ENCODE peak calls at places on chromosomes 1 and 21, in four cellular contexts. One of them, this sample, is unnamed. For H3K9me3, the result is how much of the 10 kb centered on the place peaks cover.

GRCh38 chr1:205241366-205242030 is 13.8 kb downstream of the TMCC2 start:
- DNase-seq in ovary: no peak
- DNase-seq in heart left ventricle: no peak
- DNase-seq in adrenal gland: no peak
- DNase-seq in this sample: no peak

GRCh38 chr1:53552146-53552940 is 93.1 kb downstream of the DMRTB1 start:
- DNase-seq in ovary: peak
- DNase-seq in heart left ventricle: no peak
- DNase-seq in adrenal gland: no peak
- DNase-seq in this sample: no peak

GRCh38 chr1:54874079-54874830 is 12.7 kb downstream of the DHCR24 start:
- DNase-seq in ovary: no peak
- DNase-seq in heart left ventricle: no peak
- DNase-seq in adrenal gland: no peak
- DNase-seq in this sample: no peak

GRCh38 chr1:33460947-33461629 is 11.4 kb upstream of the ZSCAN20 start:
- DNase-seq in ovary: no peak
- DNase-seq in heart left ventricle: peak
- DNase-seq in adrenal gland: no peak
- DNase-seq in this sample: no peak

GRCh38 chr1:116002781-116003455 is 26.6 kb downstream of the SLC22A15 start:
- DNase-seq in ovary: no peak
- DNase-seq in heart left ventricle: no peak
- DNase-seq in adrenal gland: no peak
- DNase-seq in this sample: no peak

GRCh38 chr1:215082532-215083407 is at the start of gene KCNK2:
- DNase-seq in ovary: no peak
- DNase-seq in heart left ventricle: no peak
- DNase-seq in adrenal gland: peak
- DNase-seq in this sample: no peak

GRCh38 chr1:61980561-61980960 is 214.1 kb upstream of the L1TD1 start:
- DNase-seq in ovary: no peak
- DNase-seq in heart left ventricle: no peak
- DNase-seq in adrenal gland: no peak
- DNase-seq in this sample: no peak

GRCh38 chr1:82001345-82001744 is 200.6 kb downstream of the ADGRL2 start:
- DNase-seq in ovary: no peak
- DNase-seq in heart left ventricle: no peak
- DNase-seq in adrenal gland: no peak
- DNase-seq in this sample: no peak

GRCh38 chr1:204404629-204405028 is 7.0 kb downstream of the PPP1R15B start:
- DNase-seq in ovary: no peak
- DNase-seq in heart left ventricle: no peak
- DNase-seq in adrenal gland: no peak
- DNase-seq in this sample: no peak

GRCh38 chr1:52127181-52128175 is 14.4 kb upstream of the ZFYVE9 start:
- DNase-seq in ovary: peak
- DNase-seq in heart left ventricle: peak
- DNase-seq in adrenal gland: peak
- DNase-seq in this sample: no peak

GRCh38 chr1:17014671-17015567 is 3.2 kb upstream of the ATP13A2 start:
- DNase-seq in ovary: no peak
- DNase-seq in heart left ventricle: no peak
- DNase-seq in adrenal gland: no peak
- DNase-seq in this sample: no peak

GRCh38 chr1:169060010-169060722 is 46.3 kb upstream of the ATP1B1 start:
- DNase-seq in ovary: no peak
- DNase-seq in heart left ventricle: no peak
- DNase-seq in adrenal gland: no peak
- DNase-seq in this sample: no peak

GRCh38 chr1:220943319-220943718 is 64.1 kb downstream of the HLX start:
- DNase-seq in ovary: no peak
- DNase-seq in heart left ventricle: no peak
- DNase-seq in adrenal gland: no peak
- DNase-seq in this sample: no peak

GRCh38 chr1:27966402-27967105 is 6.8 kb downstream of the XKR8 start:
- DNase-seq in ovary: no peak
- DNase-seq in heart left ventricle: no peak
- DNase-seq in adrenal gland: no peak
- DNase-seq in this sample: no peak

GRCh38 chr1:171468120-171468790 is 17.1 kb upstream of the PRRC2C start:
- DNase-seq in ovary: no peak
- DNase-seq in heart left ventricle: no peak
- DNase-seq in adrenal gland: no peak
- DNase-seq in this sample: no peak

GRCh38 chr1:227945891-227946623 is 1.7 kb downstream of the WNT9A start:
- DNase-seq in ovary: peak
- DNase-seq in heart left ventricle: peak
- DNase-seq in adrenal gland: peak
- DNase-seq in this sample: no peak

GRCh38 chr1:203054184-203054583 is 27.9 kb downstream of the PPFIA4 start:
- DNase-seq in ovary: no peak
- DNase-seq in heart left ventricle: no peak
- DNase-seq in adrenal gland: no peak
- DNase-seq in this sample: no peak

GRCh38 chr1:27469334-27469733 is 20.6 kb downstream of the WASF2 start:
- DNase-seq in ovary: no peak
- DNase-seq in heart left ventricle: no peak
- DNase-seq in adrenal gland: no peak
- DNase-seq in this sample: no peak

GRCh38 chr1:172429324-172430127 is 9.0 kb downstream of the C1orf105 start:
- DNase-seq in ovary: peak
- DNase-seq in heart left ventricle: no peak
- DNase-seq in adrenal gland: no peak
- DNase-seq in this sample: peak

GRCh38 chr1:160862151-160863061 is at the start of gene CD244:
- DNase-seq in ovary: peak
- DNase-seq in heart left ventricle: peak
- DNase-seq in adrenal gland: no peak
- DNase-seq in this sample: no peak

GRCh38 chr1:66262233-66262632 is 271.7 kb upstream of the SGIP1 start:
- DNase-seq in ovary: no peak
- DNase-seq in heart left ventricle: no peak
- DNase-seq in adrenal gland: no peak
- DNase-seq in this sample: no peak

GRCh38 chr1:19273106-19273843 is 15.3 kb downstream of the AKR7A3 start:
- DNase-seq in ovary: no peak
- DNase-seq in heart left ventricle: no peak
- DNase-seq in adrenal gland: no peak
- DNase-seq in this sample: no peak

GRCh38 chr1:216614011-216614934 is 109.0 kb downstream of the ESRRG start:
- DNase-seq in ovary: no peak
- DNase-seq in heart left ventricle: no peak
- DNase-seq in adrenal gland: no peak
- DNase-seq in this sample: no peak

GRCh38 chr1:210568631-210569030 is 239.9 kb downstream of the HHAT start:
- DNase-seq in ovary: no peak
- DNase-seq in heart left ventricle: no peak
- DNase-seq in adrenal gland: no peak
- DNase-seq in this sample: no peak

GRCh38 chr1:119926553-119926952 is 30.2 kb upstream of the ADAM30 start:
- DNase-seq in ovary: no peak
- DNase-seq in heart left ventricle: no peak
- DNase-seq in adrenal gland: no peak
- DNase-seq in this sample: no peak

GRCh38 chr1:229209816-229210215 is 61.1 kb upstream of the RAB4A start:
- DNase-seq in ovary: peak
- DNase-seq in heart left ventricle: no peak
- DNase-seq in adrenal gland: no peak
- DNase-seq in this sample: no peak

GRCh38 chr21:26637346-26637745 is 64.3 kb upstream of the CYYR1 start:
- DNase-seq in ovary: no peak
- DNase-seq in heart left ventricle: no peak
- DNase-seq in adrenal gland: no peak
- DNase-seq in this sample: no peak

GRCh38 chr1:27630859-27631491 is 4.0 kb downstream of the FGR start:
- DNase-seq in ovary: peak
- DNase-seq in heart left ventricle: peak
- DNase-seq in adrenal gland: no peak
- DNase-seq in this sample: no peak

GRCh38 chr1:230715510-230715909 is 1.6 kb upstream of the AGT start:
- DNase-seq in ovary: no peak
- DNase-seq in heart left ventricle: no peak
- DNase-seq in adrenal gland: no peak
- DNase-seq in this sample: no peak
- TF ChIP-seq CTCF in ovary: no peak
- TF ChIP-seq CTCF in heart left ventricle: no peak
- TF ChIP-seq CTCF in adrenal gland: no peak
- TF ChIP-seq CTCF in this sample: no peak

GRCh38 chr21:10430007-10430406 is 91.4 kb upstream of the TPTE start:
- DNase-seq in ovary: no peak
- DNase-seq in heart left ventricle: no peak
- DNase-seq in adrenal gland: no peak
- DNase-seq in this sample: no peak

GRCh38 chr21:10425856-10426255 is 95.5 kb upstream of the TPTE start:
- DNase-seq in ovary: no peak
- DNase-seq in heart left ventricle: no peak
- DNase-seq in adrenal gland: no peak
- DNase-seq in this sample: no peak
- H3K9me3 ChIP-seq in ovary: under half
- H3K9me3 ChIP-seq in heart left ventricle: under half
- H3K9me3 ChIP-seq in adrenal gland: under half
- H3K9me3 ChIP-seq in this sample: under half

GRCh38 chr1:87089823-87090222 is 175.4 kb downstream of the HS2ST1 start:
- DNase-seq in ovary: no peak
- DNase-seq in heart left ventricle: no peak
- DNase-seq in adrenal gland: no peak
- DNase-seq in this sample: no peak
- TF ChIP-seq CTCF in ovary: no peak
- TF ChIP-seq CTCF in heart left ventricle: no peak
- TF ChIP-seq CTCF in adrenal gland: no peak
- TF ChIP-seq CTCF in this sample: no peak

DNA sequence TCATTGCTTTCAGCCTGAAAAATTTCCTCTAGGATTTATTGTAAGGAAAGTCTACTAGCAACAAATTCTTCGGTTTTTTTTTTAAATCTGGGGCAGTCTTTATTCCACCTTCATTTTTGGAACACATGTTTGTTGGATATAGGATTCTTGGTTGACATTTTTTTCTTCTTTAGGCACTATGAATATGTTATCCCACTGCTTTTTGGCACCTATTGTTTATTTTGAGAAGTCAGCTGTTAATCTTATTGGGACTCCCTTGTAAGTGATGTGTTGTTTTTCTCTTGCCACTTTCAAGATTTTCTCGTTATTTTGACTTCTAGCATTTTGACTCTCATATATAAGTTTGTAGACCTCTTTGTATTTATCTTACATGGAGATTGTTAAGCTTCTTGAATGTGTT is 99.3 kb downstream of the NPHS2 start:
- DNase-seq in ovary: no peak
- DNase-seq in heart left ventricle: no peak
- DNase-seq in adrenal gland: no peak
- DNase-seq in this sample: no peak
- H3K9me3 ChIP-seq in ovary: under half
- H3K9me3 ChIP-seq in heart left ventricle: half or more
- H3K9me3 ChIP-seq in adrenal gland: under half
- H3K9me3 ChIP-seq in this sample: under half

DNA sequence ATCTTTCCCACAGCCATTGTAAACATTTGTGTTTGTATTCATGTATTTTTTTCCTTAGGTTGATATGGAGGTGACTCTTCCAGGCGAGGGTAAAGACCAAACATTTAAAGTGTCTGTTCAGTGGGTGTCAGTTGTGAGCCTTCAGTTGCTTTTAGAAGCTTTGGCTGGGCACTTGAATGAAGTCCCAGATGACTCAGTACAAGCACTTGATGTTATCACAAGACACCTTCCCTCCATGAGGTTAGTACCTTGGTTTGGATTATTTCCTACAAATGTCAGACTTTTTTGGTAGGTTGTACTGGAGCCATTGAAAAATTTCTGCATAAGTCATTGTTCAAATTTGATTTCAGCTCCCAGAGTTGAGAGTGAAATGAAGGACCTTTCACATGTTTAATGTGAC is 17.4 kb downstream of the AGO4 start:
- DNase-seq in ovary: no peak
- DNase-seq in heart left ventricle: no peak
- DNase-seq in adrenal gland: no peak
- DNase-seq in this sample: no peak
- TF ChIP-seq CTCF in ovary: no peak
- TF ChIP-seq CTCF in heart left ventricle: no peak
- TF ChIP-seq CTCF in adrenal gland: no peak
- TF ChIP-seq CTCF in this sample: no peak

This sample was measured in CD4-positive, alpha-beta T cell.